ENCODE peak calls at places on chromosomes 3 and 15, in six cellular contexts. V is GM12878, G is K562, T is GM23338, K is HCT116, H is Panc1. R is an unnamed sample.

GRCh38 chr3:4063916-4064592 is 239.1 kb upstream of the SETMAR start:
- DNase-seq in V (no peak), G (no peak), T (no peak), K (no peak), H (no peak), R (no peak)

GRCh38 chr3:22537560-22537959 is 665.6 kb upstream of the UBE2E2 start:
- DNase-seq in V (no peak), G (no peak), T (no peak), K (no peak), H (no peak), R (no peak)

GRCh38 chr15:26628879-26629529 is 143.9 kb downstream of the GABRB3 start:
- DNase-seq in V (no peak), G (peak), T (peak), K (no peak), H (no peak), R (no peak)

GRCh38 chr3:170257145-170257544 is 34.9 kb downstream of the PRKCI start:
- DNase-seq in V (no peak), G (no peak), T (no peak), K (no peak), H (no peak), R (no peak)

GRCh38 chr3:71854096-71854495 is 69.1 kb upstream of the PROK2 start:
- DNase-seq in V (no peak), G (no peak), T (no peak), K (no peak), H (no peak), R (no peak)

GRCh38 chr3:153274521-153274920 is 112.5 kb downstream of the RAP2B start:
- DNase-seq in V (no peak), G (no peak), T (no peak), K (no peak), H (no peak), R (no peak)

GRCh38 chr15:41494190-41494921 is 682 bp downstream of the ITPKA start:
- DNase-seq in V (no peak), G (peak), T (peak), K (no peak), H (no peak), R (no peak)

GRCh38 chr15:58546635-58547627 is 115.1 kb downstream of the LIPC start:
- DNase-seq in V (no peak), G (peak), T (no peak), K (peak), H (peak), R (no peak)

GRCh38 chr15:41967506-41968206 is 4.7 kb downstream of the EHD4 start:
- DNase-seq in V (peak), G (peak), T (no peak), K (no peak), H (no peak), R (peak)

GRCh38 chr3:195908439-195909293 is at the start of gene TNK2:
- DNase-seq in V (no peak), G (peak), T (peak), K (no peak), H (no peak), R (no peak)

GRCh38 chr3:66276705-66277274 is 56.0 kb downstream of the SLC25A26 start:
- DNase-seq in V (no peak), G (peak), T (peak), K (peak), H (peak), R (peak)

GRCh38 chr3:134430950-134431445 is 54.8 kb downstream of the ANAPC13 start:
- DNase-seq in V (no peak), G (no peak), T (no peak), K (no peak), H (no peak), R (no peak)

GRCh38 chr15:64580696-64581407 is 120.5 kb downstream of the ZNF609 start:
- DNase-seq in V (no peak), G (no peak), T (no peak), K (no peak), H (no peak), R (no peak)

GRCh38 chr15:51114437-51115119 is 19.9 kb upstream of the TNFAIP8L3 start:
- DNase-seq in V (no peak), G (no peak), T (no peak), K (no peak), H (no peak), R (no peak)

GRCh38 chr3:45499529-45499928 is 95.0 kb upstream of the LIMD1 start:
- DNase-seq in V (no peak), G (peak), T (peak), K (peak), H (no peak), R (no peak)

GRCh38 chr3:122560680-122561079 is 3.4 kb downstream of the PARP9 start:
- DNase-seq in V (peak), G (peak), T (peak), K (peak), H (peak), R (no peak)

GRCh38 chr3:56364665-56365064 is 103.6 kb downstream of the ERC2 start:
- DNase-seq in V (no peak), G (no peak), T (no peak), K (no peak), H (no peak), R (no peak)

GRCh38 chr3:146921693-146922092 is 316.5 kb upstream of the PLSCR5 start:
- DNase-seq in V (no peak), G (no peak), T (no peak), K (no peak), H (no peak), R (no peak)

GRCh38 chr3:103181175-103181574 is 746.4 kb downstream of the ZPLD1 start:
- DNase-seq in V (no peak), G (no peak), T (no peak), K (no peak), H (no peak), R (no peak)

GRCh38 chr15:78956937-78957336 is 12.1 kb upstream of the CTSH start:
- DNase-seq in V (no peak), G (no peak), T (no peak), K (no peak), H (no peak), R (no peak)

GRCh38 chr3:194267744-194268658 is 83.1 kb downstream of the CPN2 start:
- DNase-seq in V (no peak), G (no peak), T (no peak), K (no peak), H (no peak), R (no peak)

GRCh38 chr3:55406666-55407425 is 80.3 kb downstream of the WNT5A start:
- DNase-seq in V (no peak), G (no peak), T (no peak), K (no peak), H (no peak), R (no peak)

GRCh38 chr3:11624161-11624560 is 19.6 kb downstream of the VGLL4 start:
- DNase-seq in V (no peak), G (no peak), T (no peak), K (no peak), H (no peak), R (no peak)

GRCh38 chr15:68536331-68537095 is 42.3 kb upstream of the CORO2B start:
- DNase-seq in V (no peak), G (no peak), T (no peak), K (no peak), H (no peak), R (no peak)

GRCh38 chr15:70541511-70541910 is 221.8 kb downstream of the UACA start:
- DNase-seq in V (no peak), G (no peak), T (no peak), K (no peak), H (no peak), R (no peak)

GRCh38 chr15:75688278-75688557 is 24.4 kb downstream of the CSPG4 start:
- DNase-seq in V (no peak), G (no peak), T (no peak), K (no peak), H (no peak), R (no peak)

GRCh38 chr3:4977001-4977888 is 2.0 kb upstream of the BHLHE40 start:
- DNase-seq in V (peak), G (peak), T (peak), K (no peak), H (no peak), R (peak)

GRCh38 chr3:30502051-30502741 is 104.2 kb upstream of the TGFBR2 start:
- DNase-seq in V (no peak), G (no peak), T (no peak), K (no peak), H (no peak), R (no peak)

GRCh38 chr3:70176224-70176623 is 136.2 kb downstream of the MDFIC2 start:
- DNase-seq in V (no peak), G (no peak), T (no peak), K (no peak), H (no peak), R (no peak)

GRCh38 chr3:1773679-1774078 is 325.0 kb upstream of the CNTN4 start:
- DNase-seq in V (no peak), G (no peak), T (no peak), K (no peak), H (no peak), R (no peak)

GRCh38 chr3:1774597-1774996 is 324.1 kb upstream of the CNTN4 start:
- DNase-seq in V (no peak), G (no peak), T (no peak), K (no peak), H (no peak), R (no peak)

DNA sequence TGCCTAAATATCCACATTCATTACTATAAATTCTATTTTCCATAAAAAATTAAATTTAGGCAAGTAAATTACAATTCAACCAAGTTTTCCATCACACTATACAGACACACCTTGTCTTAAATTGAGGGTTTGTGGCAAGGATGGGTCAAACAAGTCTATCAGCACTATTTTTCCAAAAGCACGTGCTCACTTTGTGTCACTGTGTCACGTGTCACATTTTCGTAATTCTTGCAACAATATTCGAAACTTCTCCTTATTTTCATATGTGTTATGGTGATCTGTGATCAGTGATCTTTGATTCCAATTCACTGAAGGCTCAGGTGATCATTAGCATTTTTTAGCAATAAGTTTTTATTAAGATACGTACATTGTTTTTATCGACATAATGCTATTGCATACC is 323.3 kb upstream of the CNTN4 start:
- DNase-seq in V (no peak), G (no peak), T (no peak), K (no peak), H (no peak), R (no peak)
- TF ChIP-seq POLR2AphosphoS5 in V (no peak), G (no peak), T (no peak), K (no peak), H (no peak), R (no peak)

DNA sequence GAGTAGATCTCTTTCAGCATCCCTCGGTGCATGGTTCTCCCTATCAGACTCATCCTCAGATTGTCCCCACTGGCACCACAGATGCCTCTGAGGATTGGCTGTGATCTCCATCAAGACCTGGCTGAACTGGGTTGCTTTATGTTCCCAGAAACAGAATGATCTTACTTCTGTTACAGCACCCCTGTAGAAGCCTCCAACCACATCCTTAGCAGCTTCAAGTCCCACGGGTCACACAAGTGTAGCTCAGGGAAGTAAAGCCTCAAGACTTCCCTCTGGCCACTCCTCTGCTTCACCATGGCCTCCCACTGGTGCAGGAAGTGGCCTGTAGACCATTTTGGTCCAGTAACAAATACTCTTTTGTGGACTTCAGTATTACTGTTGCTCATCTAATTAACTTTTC is 566.4 kb upstream of the SUCLG2 start:
- DNase-seq in V (no peak), G (no peak), T (no peak), K (no peak), H (no peak), R (no peak)
- TF ChIP-seq REST in V (no peak), G (no peak), T (no peak), K (no peak), H (no peak), R (no peak)

GRCh38 chr3:36992806-36993325 is at the start of gene EPM2AIP1:
- DNase-seq in V (no peak), G (no peak), T (peak), K (no peak), H (no peak), R (peak)
- TF ChIP-seq POLR2AphosphoS5 in V (peak), G (peak), T (peak), K (peak), H (peak), R (peak)

GRCh38 chr3:110813541-110813940 is 258.1 kb upstream of the NECTIN3 start:
- DNase-seq in V (no peak), G (no peak), T (no peak), K (peak), H (no peak), R (no peak)

GRCh38 chr3:110811050-110811449 is 260.6 kb upstream of the NECTIN3 start:
- DNase-seq in V (no peak), G (no peak), T (no peak), K (no peak), H (no peak), R (no peak)

GRCh38 chr3:110816008-110816407 is 255.6 kb upstream of the NECTIN3 start:
- DNase-seq in V (no peak), G (no peak), T (no peak), K (peak), H (no peak), R (no peak)

GRCh38 chr3:110814170-110815007 is 257.2 kb upstream of the NECTIN3 start:
- DNase-seq in V (peak), G (no peak), T (no peak), K (peak), H (no peak), R (peak)

GRCh38 chr3:110815008-110815583 is 256.5 kb upstream of the NECTIN3 start:
- DNase-seq in V (no peak), G (no peak), T (no peak), K (peak), H (no peak), R (no peak)
- TF ChIP-seq REST in V (no peak), G (no peak), T (no peak), K (no peak), H (no peak), R (no peak)

DNA sequence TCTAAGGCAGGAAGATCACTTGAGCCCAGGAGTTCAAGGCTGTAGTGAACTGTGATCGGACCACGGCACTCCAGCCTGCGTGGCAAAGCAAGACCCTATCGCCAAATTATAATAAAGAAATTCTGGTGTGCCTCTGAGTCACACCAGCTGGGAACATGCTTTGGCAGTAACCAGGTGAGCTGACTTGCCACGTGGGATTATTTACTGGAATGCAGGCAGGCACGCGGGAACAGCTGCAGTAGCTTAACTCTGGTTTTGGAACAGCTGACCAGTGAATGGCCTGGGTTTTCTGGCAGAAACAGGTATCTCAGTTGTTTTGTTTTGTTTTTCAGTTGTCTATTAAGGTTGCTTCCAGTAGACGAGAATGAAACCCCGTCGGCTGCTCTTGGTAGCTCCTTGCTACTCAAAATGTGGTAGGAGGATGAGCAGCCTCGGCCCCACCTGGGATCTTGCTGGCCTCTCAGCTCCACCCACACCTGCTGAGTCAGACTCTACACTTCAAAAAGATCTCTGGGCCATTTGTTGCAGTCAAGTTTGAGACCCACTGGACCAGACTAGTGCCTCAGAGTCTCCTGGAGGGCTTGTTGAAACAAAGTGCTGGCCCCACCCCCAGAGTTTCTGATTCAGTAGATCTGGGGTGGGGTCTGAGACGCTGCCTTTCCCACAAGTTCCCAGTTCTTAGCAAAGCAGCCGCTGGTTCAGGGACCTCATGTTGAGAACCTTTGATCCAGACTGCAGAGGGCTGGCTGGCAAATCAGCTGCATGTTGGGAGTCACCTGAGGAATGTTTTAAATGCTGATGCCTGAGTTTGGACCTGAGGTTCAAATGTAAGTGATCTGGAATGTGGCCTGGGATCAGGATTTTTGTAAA is 26.6 kb downstream of the IDH2 start:
- DNase-seq in V (no peak), G (no peak), T (peak), K (peak), H (no peak), R (no peak)
- TF ChIP-seq POLR2AphosphoS5 in V (no peak), G (no peak), T (no peak), K (no peak), H (no peak), R (no peak)

GRCh38 chr3:13274874-13275332 is 145.2 kb downstream of the NUP210 start:
- DNase-seq in V (no peak), G (no peak), T (no peak), K (no peak), H (no peak), R (no peak)

GRCh38 chr3:13275376-13276005 is 144.6 kb downstream of the NUP210 start:
- DNase-seq in V (no peak), G (no peak), T (no peak), K (no peak), H (no peak), R (no peak)

GRCh38 chr3:13277860-13278531 is 142.1 kb downstream of the NUP210 start:
- DNase-seq in V (no peak), G (peak), T (no peak), K (no peak), H (no peak), R (no peak)

GRCh38 chr3:13277130-13277783 is 142.9 kb downstream of the NUP210 start:
- DNase-seq in V (no peak), G (no peak), T (no peak), K (no peak), H (no peak), R (no peak)

GRCh38 chr3:13276438-13277129 is 143.5 kb downstream of the NUP210 start:
- DNase-seq in V (no peak), G (no peak), T (no peak), K (no peak), H (no peak), R (no peak)
- TF ChIP-seq REST in V (no peak), G (no peak), T (no peak), K (no peak), H (no peak), R (no peak)

GRCh38 chr3:189513281-189514151 is 117.7 kb upstream of the TP63 start:
- DNase-seq in V (no peak), G (no peak), T (no peak), K (no peak), H (no peak), R (no peak)

GRCh38 chr3:189507856-189508255 is 123.3 kb upstream of the TP63 start:
- DNase-seq in V (no peak), G (no peak), T (no peak), K (no peak), H (no peak), R (peak)

GRCh38 chr3:189512824-189513223 is 118.4 kb upstream of the TP63 start:
- DNase-seq in V (no peak), G (no peak), T (no peak), K (no peak), H (no peak), R (no peak)

GRCh38 chr3:189512039-189512438 is 119.2 kb upstream of the TP63 start:
- DNase-seq in V (no peak), G (no peak), T (no peak), K (no peak), H (no peak), R (peak)

DNA sequence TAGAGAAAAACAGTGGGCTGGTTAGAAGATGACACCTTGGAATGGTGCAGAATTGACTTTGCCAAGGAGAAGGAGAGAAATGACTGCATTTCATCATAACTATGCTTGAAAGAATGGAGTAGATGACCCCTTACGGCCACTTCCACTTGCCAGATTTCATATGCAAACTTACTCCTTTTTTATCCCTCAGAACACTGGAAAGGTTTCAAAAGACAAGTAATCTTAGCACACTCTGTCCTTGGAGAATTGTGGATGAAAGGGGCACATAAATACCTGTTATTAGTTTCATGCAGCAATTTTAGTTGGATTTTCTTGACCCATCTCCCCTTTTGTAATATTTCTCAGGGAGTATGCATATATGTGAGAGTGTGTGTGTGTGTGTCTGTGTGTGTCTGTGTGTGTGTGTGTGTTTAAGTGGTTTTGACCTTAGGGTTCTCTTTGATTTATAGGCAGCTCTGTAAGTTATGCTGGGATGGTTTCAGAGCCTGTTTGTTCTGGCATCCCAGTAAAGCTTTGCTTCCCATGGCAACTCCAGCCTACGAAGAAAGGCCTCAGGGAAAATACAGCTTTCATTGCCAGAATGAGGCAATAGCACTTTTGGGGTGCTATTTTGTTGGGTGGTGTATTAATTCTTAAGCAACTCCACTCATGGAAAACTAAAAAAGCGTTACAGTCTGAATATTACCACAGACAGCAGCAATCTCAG is 122.3 kb upstream of the TP63 start:
- DNase-seq in V (no peak), G (no peak), T (no peak), K (no peak), H (no peak), R (no peak)
- TF ChIP-seq POLR2AphosphoS5 in V (no peak), G (no peak), T (no peak), K (no peak), H (no peak), R (no peak)

R was measured in HL-60.